ENCODE peak calls at places on chromosomes 1 and 21, in seven cellular contexts. One of them, this sample, is unnamed.

GRCh38 chr1:153929433-153929825 is 6.7 kb upstream of the GATAD2B start:
- DNase-seq in effector memory CD4-positive, alpha-beta T cell: no peak
- DNase-seq in brain microvascular endothelial cell: no peak
- DNase-seq in cardiac fibroblast: no peak
- DNase-seq in tibial artery: no peak
- DNase-seq in fibroblast of lung: no peak
- DNase-seq in neural progenitor cell: no peak
- DNase-seq in this sample: no peak

GRCh38 chr1:21436488-21437340 is 3.2 kb upstream of the NBPF3 start:
- DNase-seq in fibroblast of lung: no peak
- DNase-seq in tibial artery: no peak
- DNase-seq in effector memory CD4-positive, alpha-beta T cell: no peak
- DNase-seq in neural progenitor cell: peak
- DNase-seq in brain microvascular endothelial cell: no peak
- DNase-seq in cardiac fibroblast: no peak
- DNase-seq in this sample: peak

GRCh38 chr1:98005326-98006010 is 84.6 kb upstream of the DPYD start:
- DNase-seq in neural progenitor cell: no peak
- DNase-seq in effector memory CD4-positive, alpha-beta T cell: no peak
- DNase-seq in cardiac fibroblast: peak
- DNase-seq in fibroblast of lung: peak
- DNase-seq in tibial artery: no peak
- DNase-seq in brain microvascular endothelial cell: peak
- DNase-seq in this sample: peak

GRCh38 chr21:31660134-31660565 is 657 bp downstream of the SOD1 start:
- DNase-seq in neural progenitor cell: peak
- DNase-seq in cardiac fibroblast: peak
- DNase-seq in fibroblast of lung: no peak
- DNase-seq in tibial artery: peak
- DNase-seq in effector memory CD4-positive, alpha-beta T cell: no peak
- DNase-seq in brain microvascular endothelial cell: no peak
- DNase-seq in this sample: peak

GRCh38 chr1:64163972-64164371 is 39.5 kb upstream of the UBE2U start:
- DNase-seq in neural progenitor cell: peak
- DNase-seq in brain microvascular endothelial cell: no peak
- DNase-seq in effector memory CD4-positive, alpha-beta T cell: no peak
- DNase-seq in fibroblast of lung: peak
- DNase-seq in cardiac fibroblast: peak
- DNase-seq in tibial artery: no peak
- DNase-seq in this sample: peak

GRCh38 chr1:212607206-212607923 is 1.2 kb upstream of the ATF3 start:
- DNase-seq in cardiac fibroblast: peak
- DNase-seq in fibroblast of lung: no peak
- DNase-seq in brain microvascular endothelial cell: no peak
- DNase-seq in neural progenitor cell: peak
- DNase-seq in effector memory CD4-positive, alpha-beta T cell: no peak
- DNase-seq in tibial artery: peak
- DNase-seq in this sample: peak

GRCh38 chr1:2290595-2291510 is 62.7 kb downstream of the SKI start:
- DNase-seq in fibroblast of lung: peak
- DNase-seq in tibial artery: peak
- DNase-seq in effector memory CD4-positive, alpha-beta T cell: peak
- DNase-seq in cardiac fibroblast: peak
- DNase-seq in neural progenitor cell: no peak
- DNase-seq in brain microvascular endothelial cell: peak
- DNase-seq in this sample: peak

GRCh38 chr1:69737527-69738176 is 169.9 kb downstream of the LRRC7 start:
- DNase-seq in effector memory CD4-positive, alpha-beta T cell: no peak
- DNase-seq in brain microvascular endothelial cell: peak
- DNase-seq in tibial artery: no peak
- DNase-seq in fibroblast of lung: peak
- DNase-seq in cardiac fibroblast: peak
- DNase-seq in neural progenitor cell: peak
- DNase-seq in this sample: peak

GRCh38 chr1:22888320-22889075 is 84.2 kb downstream of the LACTBL1 start:
- DNase-seq in tibial artery: no peak
- DNase-seq in effector memory CD4-positive, alpha-beta T cell: no peak
- DNase-seq in brain microvascular endothelial cell: peak
- DNase-seq in fibroblast of lung: peak
- DNase-seq in cardiac fibroblast: peak
- DNase-seq in neural progenitor cell: no peak
- DNase-seq in this sample: peak

GRCh38 chr1:161261859-161262225 is 3.3 kb downstream of the PCP4L1 start:
- DNase-seq in neural progenitor cell: no peak
- DNase-seq in tibial artery: no peak
- DNase-seq in brain microvascular endothelial cell: no peak
- DNase-seq in cardiac fibroblast: no peak
- DNase-seq in effector memory CD4-positive, alpha-beta T cell: no peak
- DNase-seq in fibroblast of lung: no peak
- DNase-seq in this sample: no peak

GRCh38 chr1:9659328-9659727 is 7.8 kb downstream of the PIK3CD start:
- DNase-seq in tibial artery: no peak
- DNase-seq in fibroblast of lung: peak
- DNase-seq in neural progenitor cell: no peak
- DNase-seq in effector memory CD4-positive, alpha-beta T cell: no peak
- DNase-seq in brain microvascular endothelial cell: peak
- DNase-seq in cardiac fibroblast: peak
- DNase-seq in this sample: peak

GRCh38 chr1:245108251-245108650 is 46.5 kb upstream of the KIF26B start:
- DNase-seq in tibial artery: no peak
- DNase-seq in fibroblast of lung: no peak
- DNase-seq in neural progenitor cell: no peak
- DNase-seq in effector memory CD4-positive, alpha-beta T cell: no peak
- DNase-seq in brain microvascular endothelial cell: no peak
- DNase-seq in cardiac fibroblast: no peak
- DNase-seq in this sample: no peak

GRCh38 chr1:11615109-11615508 is 39.1 kb downstream of the FBXO2 start:
- DNase-seq in effector memory CD4-positive, alpha-beta T cell: no peak
- DNase-seq in cardiac fibroblast: no peak
- DNase-seq in neural progenitor cell: no peak
- DNase-seq in tibial artery: no peak
- DNase-seq in fibroblast of lung: no peak
- DNase-seq in brain microvascular endothelial cell: no peak
- DNase-seq in this sample: no peak

GRCh38 chr1:107534632-107535031 is 393.8 kb downstream of the NTNG1 start:
- DNase-seq in fibroblast of lung: no peak
- DNase-seq in tibial artery: no peak
- DNase-seq in cardiac fibroblast: no peak
- DNase-seq in neural progenitor cell: no peak
- DNase-seq in effector memory CD4-positive, alpha-beta T cell: no peak
- DNase-seq in brain microvascular endothelial cell: no peak
- DNase-seq in this sample: no peak

GRCh38 chr1:102858695-102859094 is 249.6 kb downstream of the COL11A1 start:
- DNase-seq in tibial artery: no peak
- DNase-seq in fibroblast of lung: no peak
- DNase-seq in brain microvascular endothelial cell: no peak
- DNase-seq in effector memory CD4-positive, alpha-beta T cell: no peak
- DNase-seq in neural progenitor cell: no peak
- DNase-seq in cardiac fibroblast: no peak
- DNase-seq in this sample: no peak

GRCh38 chr1:151994956-151995355 is 1.3 kb upstream of the S100A10 start:
- DNase-seq in neural progenitor cell: peak
- DNase-seq in tibial artery: peak
- DNase-seq in brain microvascular endothelial cell: peak
- DNase-seq in effector memory CD4-positive, alpha-beta T cell: no peak
- DNase-seq in fibroblast of lung: peak
- DNase-seq in cardiac fibroblast: peak
- DNase-seq in this sample: peak

GRCh38 chr1:60146884-60147283 is 73.3 kb upstream of the C1orf87 start:
- DNase-seq in cardiac fibroblast: no peak
- DNase-seq in fibroblast of lung: no peak
- DNase-seq in brain microvascular endothelial cell: no peak
- DNase-seq in tibial artery: no peak
- DNase-seq in effector memory CD4-positive, alpha-beta T cell: no peak
- DNase-seq in neural progenitor cell: no peak
- DNase-seq in this sample: no peak
- H3K4me3 ChIP-seq in cardiac fibroblast: no peak
- H3K4me3 ChIP-seq in fibroblast of lung: no peak
- H3K4me3 ChIP-seq in brain microvascular endothelial cell: no peak
- H3K4me3 ChIP-seq in tibial artery: no peak
- H3K4me3 ChIP-seq in effector memory CD4-positive, alpha-beta T cell: no peak
- H3K4me3 ChIP-seq in neural progenitor cell: no peak
- H3K4me3 ChIP-seq in this sample: no peak

GRCh38 chr1:202702088-202702487 is 8.2 kb downstream of the SYT2 start:
- DNase-seq in brain microvascular endothelial cell: no peak
- DNase-seq in tibial artery: no peak
- DNase-seq in cardiac fibroblast: no peak
- DNase-seq in effector memory CD4-positive, alpha-beta T cell: no peak
- DNase-seq in fibroblast of lung: no peak
- DNase-seq in neural progenitor cell: peak
- DNase-seq in this sample: no peak

GRCh38 chr1:202703191-202703590 is 7.1 kb downstream of the SYT2 start:
- DNase-seq in neural progenitor cell: no peak
- DNase-seq in effector memory CD4-positive, alpha-beta T cell: no peak
- DNase-seq in cardiac fibroblast: no peak
- DNase-seq in brain microvascular endothelial cell: no peak
- DNase-seq in tibial artery: no peak
- DNase-seq in fibroblast of lung: no peak
- DNase-seq in this sample: no peak

GRCh38 chr1:202701200-202701599 is 9.1 kb downstream of the SYT2 start:
- DNase-seq in cardiac fibroblast: no peak
- DNase-seq in brain microvascular endothelial cell: no peak
- DNase-seq in neural progenitor cell: no peak
- DNase-seq in tibial artery: no peak
- DNase-seq in fibroblast of lung: no peak
- DNase-seq in effector memory CD4-positive, alpha-beta T cell: no peak
- DNase-seq in this sample: no peak

GRCh38 chr1:202706851-202707250 is 3.4 kb downstream of the SYT2 start:
- DNase-seq in neural progenitor cell: no peak
- DNase-seq in cardiac fibroblast: no peak
- DNase-seq in brain microvascular endothelial cell: no peak
- DNase-seq in fibroblast of lung: no peak
- DNase-seq in effector memory CD4-positive, alpha-beta T cell: no peak
- DNase-seq in tibial artery: no peak
- DNase-seq in this sample: no peak

DNA sequence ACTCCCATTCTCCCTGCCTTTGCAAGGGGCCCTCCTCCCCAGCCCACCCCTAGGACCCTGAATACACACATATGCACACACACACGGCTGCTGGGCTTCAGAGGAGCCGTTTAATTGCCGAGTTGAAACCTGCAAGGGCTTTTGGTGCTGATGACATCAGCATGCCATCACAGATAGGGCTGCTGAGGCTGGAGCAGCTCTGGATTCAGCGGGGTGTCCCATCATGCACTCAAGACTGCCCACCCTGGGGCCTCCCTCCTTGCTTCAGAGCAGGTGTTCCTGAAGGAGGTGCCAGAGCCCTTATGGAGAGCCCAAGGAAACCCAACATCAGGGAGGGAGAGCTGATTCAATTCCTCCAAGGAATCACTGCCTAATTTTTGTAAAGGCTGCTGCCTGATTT is 5.7 kb downstream of the SYT2 start:
- DNase-seq in effector memory CD4-positive, alpha-beta T cell: no peak
- DNase-seq in tibial artery: no peak
- DNase-seq in cardiac fibroblast: no peak
- DNase-seq in brain microvascular endothelial cell: no peak
- DNase-seq in fibroblast of lung: no peak
- DNase-seq in neural progenitor cell: no peak
- DNase-seq in this sample: no peak
- H3K4me3 ChIP-seq in effector memory CD4-positive, alpha-beta T cell: no peak
- H3K4me3 ChIP-seq in tibial artery: no peak
- H3K4me3 ChIP-seq in cardiac fibroblast: no peak
- H3K4me3 ChIP-seq in brain microvascular endothelial cell: no peak
- H3K4me3 ChIP-seq in fibroblast of lung: no peak
- H3K4me3 ChIP-seq in neural progenitor cell: no peak
- H3K4me3 ChIP-seq in this sample: no peak

DNA sequence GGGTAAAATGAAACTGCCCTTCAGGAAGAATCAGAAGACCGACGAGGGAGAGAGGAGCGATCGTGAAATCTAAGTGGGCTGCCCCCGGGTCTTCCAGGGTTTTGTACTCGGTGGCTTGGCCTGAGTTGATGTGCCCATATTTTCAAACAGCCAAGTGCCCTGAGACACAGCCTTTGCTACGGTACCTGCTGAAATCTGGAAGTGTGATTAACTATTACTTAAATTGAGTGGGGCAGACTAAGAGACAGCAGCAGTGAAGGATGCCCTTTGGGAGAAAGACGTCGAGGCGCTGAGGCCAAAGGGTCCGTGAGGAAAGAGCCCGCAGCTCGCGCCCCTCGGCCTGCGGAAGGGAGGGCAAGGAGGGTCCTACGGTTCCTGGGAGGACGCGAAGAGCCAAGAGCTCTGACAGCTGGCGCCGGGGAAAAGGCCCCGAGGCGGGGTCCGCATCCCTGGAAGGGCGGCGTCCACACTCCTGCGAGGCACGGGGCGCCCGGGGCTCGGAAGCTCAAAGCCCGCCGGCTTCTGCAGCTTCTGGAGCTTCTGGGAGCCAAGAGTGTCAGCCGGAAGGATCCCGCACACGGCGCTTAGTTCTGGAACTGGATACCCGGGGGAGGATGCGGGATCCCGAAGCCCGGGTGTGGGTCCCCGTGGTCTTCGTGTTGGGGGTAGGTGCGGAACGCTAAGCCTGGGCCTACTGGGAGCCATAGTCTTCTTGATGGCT is 15.4 kb upstream of the RNU1-4 start:
- DNase-seq in cardiac fibroblast: no peak
- DNase-seq in brain microvascular endothelial cell: no peak
- DNase-seq in tibial artery: no peak
- DNase-seq in neural progenitor cell: peak
- DNase-seq in fibroblast of lung: no peak
- DNase-seq in effector memory CD4-positive, alpha-beta T cell: no peak
- DNase-seq in this sample: no peak
- H3K4me3 ChIP-seq in cardiac fibroblast: no peak
- H3K4me3 ChIP-seq in brain microvascular endothelial cell: no peak
- H3K4me3 ChIP-seq in tibial artery: no peak
- H3K4me3 ChIP-seq in neural progenitor cell: no peak
- H3K4me3 ChIP-seq in fibroblast of lung: no peak
- H3K4me3 ChIP-seq in effector memory CD4-positive, alpha-beta T cell: no peak
- H3K4me3 ChIP-seq in this sample: no peak

DNA sequence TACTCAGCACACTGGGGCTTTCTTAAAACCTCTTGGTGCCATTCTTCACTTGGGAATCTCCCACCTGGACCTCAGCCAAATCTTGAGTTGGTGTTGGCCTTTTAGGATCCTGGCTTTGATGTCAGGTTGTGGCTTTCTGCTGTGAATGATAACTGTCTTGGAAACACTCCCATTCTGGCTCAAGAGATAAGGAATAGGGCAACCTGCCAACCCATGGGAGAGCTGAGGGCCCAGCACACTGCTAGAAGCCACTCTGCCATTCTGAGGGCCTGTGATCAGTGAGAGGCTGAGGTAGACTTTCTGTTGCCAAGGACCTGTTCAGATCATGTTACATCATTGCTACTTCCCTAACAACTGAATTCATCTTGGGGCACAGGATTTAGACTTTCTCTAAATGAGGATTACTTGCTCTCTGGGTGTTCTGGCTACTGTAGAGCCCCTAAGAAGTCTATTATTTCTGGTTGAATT is 45.8 kb downstream of the TTC39A start:
- DNase-seq in cardiac fibroblast: no peak
- DNase-seq in tibial artery: no peak
- DNase-seq in effector memory CD4-positive, alpha-beta T cell: no peak
- DNase-seq in fibroblast of lung: peak
- DNase-seq in neural progenitor cell: peak
- DNase-seq in brain microvascular endothelial cell: peak
- DNase-seq in this sample: no peak
- H3K4me3 ChIP-seq in cardiac fibroblast: no peak
- H3K4me3 ChIP-seq in tibial artery: no peak
- H3K4me3 ChIP-seq in effector memory CD4-positive, alpha-beta T cell: no peak
- H3K4me3 ChIP-seq in fibroblast of lung: no peak
- H3K4me3 ChIP-seq in neural progenitor cell: no peak
- H3K4me3 ChIP-seq in brain microvascular endothelial cell: no peak
- H3K4me3 ChIP-seq in this sample: no peak

GRCh38 chr21:34202553-34203332 is 129.4 kb downstream of the MRPS6 start:
- DNase-seq in cardiac fibroblast: no peak
- DNase-seq in brain microvascular endothelial cell: no peak
- DNase-seq in neural progenitor cell: peak
- DNase-seq in effector memory CD4-positive, alpha-beta T cell: no peak
- DNase-seq in tibial artery: peak
- DNase-seq in fibroblast of lung: no peak
- DNase-seq in this sample: no peak
- H3K4me3 ChIP-seq in cardiac fibroblast: no peak
- H3K4me3 ChIP-seq in brain microvascular endothelial cell: peak
- H3K4me3 ChIP-seq in neural progenitor cell: peak
- H3K4me3 ChIP-seq in effector memory CD4-positive, alpha-beta T cell: peak
- H3K4me3 ChIP-seq in tibial artery: peak
- H3K4me3 ChIP-seq in fibroblast of lung: no peak
- H3K4me3 ChIP-seq in this sample: no peak

This sample was measured in bronchial epithelial cell.